ENCODE peak calls at places on chromosomes 12 and 14, in eight cellular contexts. One of them, this sample, is unnamed.

GRCh38 chr12:24109381-24110039 is 160.0 kb upstream of the SOX5 start:
- DNase-seq in spleen: no peak
- DNase-seq in GM12878: peak; percentile 37
- DNase-seq in HCT116: no peak
- DNase-seq in prostate gland: no peak
- DNase-seq in endothelial cell of umbilical vein: peak; percentile 32
- DNase-seq in upper lobe of left lung: no peak
- DNase-seq in HL-60: no peak
- DNase-seq in this sample: no peak

GRCh38 chr12:30095511-30095910 is 311.8 kb upstream of the TMTC1 start:
- DNase-seq in spleen: no peak
- DNase-seq in GM12878: no peak
- DNase-seq in HCT116: no peak
- DNase-seq in prostate gland: no peak
- DNase-seq in endothelial cell of umbilical vein: no peak
- DNase-seq in upper lobe of left lung: no peak
- DNase-seq in HL-60: no peak
- DNase-seq in this sample: no peak

GRCh38 chr14:91252901-91253794 is 8.6 kb upstream of the GPR68 start:
- DNase-seq in spleen: peak; percentile 91
- DNase-seq in GM12878: no peak
- DNase-seq in HCT116: no peak
- DNase-seq in prostate gland: peak; percentile 44
- DNase-seq in endothelial cell of umbilical vein: no peak
- DNase-seq in upper lobe of left lung: peak; percentile 58
- DNase-seq in HL-60: no peak
- DNase-seq in this sample: no peak

GRCh38 chr12:69136931-69137613 is 102.3 kb upstream of the CPSF6 start:
- DNase-seq in spleen: no peak
- DNase-seq in GM12878: no peak
- DNase-seq in HCT116: no peak
- DNase-seq in prostate gland: no peak
- DNase-seq in endothelial cell of umbilical vein: no peak
- DNase-seq in upper lobe of left lung: peak; percentile 57
- DNase-seq in HL-60: no peak
- DNase-seq in this sample: no peak

GRCh38 chr14:24312736-24313507 is 1.6 kb downstream of the LTB4R start:
- DNase-seq in spleen: peak; percentile 86
- DNase-seq in GM12878: no peak
- DNase-seq in HCT116: no peak
- DNase-seq in prostate gland: no peak
- DNase-seq in endothelial cell of umbilical vein: peak; percentile 78
- DNase-seq in upper lobe of left lung: peak; percentile 81
- DNase-seq in HL-60: peak; percentile 90
- DNase-seq in this sample: no peak

GRCh38 chr14:24710403-24711063 is 76.5 kb upstream of the GZMB start:
- DNase-seq in spleen: no peak
- DNase-seq in GM12878: no peak
- DNase-seq in HCT116: peak; percentile 27
- DNase-seq in prostate gland: peak; percentile 40
- DNase-seq in endothelial cell of umbilical vein: peak; percentile 48
- DNase-seq in upper lobe of left lung: peak; percentile 36
- DNase-seq in HL-60: no peak
- DNase-seq in this sample: peak; percentile 16

GRCh38 chr12:66036317-66036716 is 94.2 kb downstream of the LLPH start:
- DNase-seq in spleen: no peak
- DNase-seq in GM12878: no peak
- DNase-seq in HCT116: peak; percentile 82
- DNase-seq in prostate gland: no peak
- DNase-seq in endothelial cell of umbilical vein: peak; percentile 74
- DNase-seq in upper lobe of left lung: no peak
- DNase-seq in HL-60: no peak
- DNase-seq in this sample: no peak

GRCh38 chr12:53536962-53537361 is 29.7 kb upstream of the NPFF start:
- DNase-seq in spleen: no peak
- DNase-seq in GM12878: no peak
- DNase-seq in HCT116: no peak
- DNase-seq in prostate gland: no peak
- DNase-seq in endothelial cell of umbilical vein: no peak
- DNase-seq in upper lobe of left lung: peak; percentile 69
- DNase-seq in HL-60: no peak
- DNase-seq in this sample: no peak

GRCh38 chr12:100706029-100706428 is 88.5 kb upstream of the ANO4 start:
- DNase-seq in spleen: no peak
- DNase-seq in GM12878: no peak
- DNase-seq in HCT116: peak; percentile 21
- DNase-seq in prostate gland: no peak
- DNase-seq in endothelial cell of umbilical vein: no peak
- DNase-seq in upper lobe of left lung: no peak
- DNase-seq in HL-60: no peak
- DNase-seq in this sample: no peak

GRCh38 chr14:63603749-63604277 is 37.9 kb downstream of the WDR89 start:
- DNase-seq in spleen: no peak
- DNase-seq in GM12878: no peak
- DNase-seq in HCT116: no peak
- DNase-seq in prostate gland: no peak
- DNase-seq in endothelial cell of umbilical vein: no peak
- DNase-seq in upper lobe of left lung: no peak
- DNase-seq in HL-60: no peak
- DNase-seq in this sample: no peak

GRCh38 chr12:12468575-12468974 is 94.1 kb downstream of the DUSP16 start:
- DNase-seq in spleen: no peak
- DNase-seq in GM12878: no peak
- DNase-seq in HCT116: no peak
- DNase-seq in prostate gland: no peak
- DNase-seq in endothelial cell of umbilical vein: no peak
- DNase-seq in upper lobe of left lung: no peak
- DNase-seq in HL-60: no peak
- DNase-seq in this sample: no peak

GRCh38 chr12:106774808-106775524 is 484 bp downstream of the RIC8B start:
- DNase-seq in spleen: no peak
- DNase-seq in GM12878: no peak
- DNase-seq in HCT116: no peak
- DNase-seq in prostate gland: no peak
- DNase-seq in endothelial cell of umbilical vein: peak; percentile 16
- DNase-seq in upper lobe of left lung: no peak
- DNase-seq in HL-60: no peak
- DNase-seq in this sample: no peak

GRCh38 chr14:90281766-90282165 is 25.4 kb downstream of the PSMC1 start:
- DNase-seq in spleen: no peak
- DNase-seq in GM12878: no peak
- DNase-seq in HCT116: no peak
- DNase-seq in prostate gland: no peak
- DNase-seq in endothelial cell of umbilical vein: no peak
- DNase-seq in upper lobe of left lung: no peak
- DNase-seq in HL-60: no peak
- DNase-seq in this sample: no peak

GRCh38 chr12:18898469-18898868 is 160.6 kb downstream of the CAPZA3 start:
- DNase-seq in spleen: no peak
- DNase-seq in GM12878: no peak
- DNase-seq in HCT116: no peak
- DNase-seq in prostate gland: no peak
- DNase-seq in endothelial cell of umbilical vein: no peak
- DNase-seq in upper lobe of left lung: no peak
- DNase-seq in HL-60: no peak
- DNase-seq in this sample: no peak

GRCh38 chr12:22414742-22415141 is 80.2 kb upstream of the ST8SIA1 start:
- DNase-seq in spleen: no peak
- DNase-seq in GM12878: no peak
- DNase-seq in HCT116: no peak
- DNase-seq in prostate gland: no peak
- DNase-seq in endothelial cell of umbilical vein: no peak
- DNase-seq in upper lobe of left lung: no peak
- DNase-seq in HL-60: no peak
- DNase-seq in this sample: no peak

GRCh38 chr14:53861781-53862180 is 94.8 kb downstream of the BMP4 start:
- DNase-seq in spleen: no peak
- DNase-seq in GM12878: no peak
- DNase-seq in HCT116: no peak
- DNase-seq in prostate gland: no peak
- DNase-seq in endothelial cell of umbilical vein: no peak
- DNase-seq in upper lobe of left lung: no peak
- DNase-seq in HL-60: no peak
- DNase-seq in this sample: no peak

GRCh38 chr14:31977001-31977556 is 100.0 kb upstream of the ARHGAP5 start:
- DNase-seq in spleen: no peak
- DNase-seq in GM12878: no peak
- DNase-seq in HCT116: no peak
- DNase-seq in prostate gland: no peak
- DNase-seq in endothelial cell of umbilical vein: no peak
- DNase-seq in upper lobe of left lung: no peak
- DNase-seq in HL-60: no peak
- DNase-seq in this sample: no peak

GRCh38 chr12:95515197-95515596 is 36.1 kb downstream of the USP44 start:
- DNase-seq in spleen: no peak
- DNase-seq in GM12878: no peak
- DNase-seq in HCT116: no peak
- DNase-seq in prostate gland: no peak
- DNase-seq in endothelial cell of umbilical vein: no peak
- DNase-seq in upper lobe of left lung: no peak
- DNase-seq in HL-60: no peak
- DNase-seq in this sample: no peak

GRCh38 chr12:25388216-25388615 is 137.5 kb upstream of the KRAS start:
- DNase-seq in spleen: no peak
- DNase-seq in GM12878: no peak
- DNase-seq in HCT116: no peak
- DNase-seq in prostate gland: no peak
- DNase-seq in endothelial cell of umbilical vein: no peak
- DNase-seq in upper lobe of left lung: no peak
- DNase-seq in HL-60: no peak
- DNase-seq in this sample: no peak

GRCh38 chr12:85559534-85559933 is 276.7 kb downstream of the RASSF9 start:
- DNase-seq in spleen: no peak
- DNase-seq in GM12878: no peak
- DNase-seq in HCT116: no peak
- DNase-seq in prostate gland: no peak
- DNase-seq in endothelial cell of umbilical vein: no peak
- DNase-seq in upper lobe of left lung: no peak
- DNase-seq in HL-60: no peak
- DNase-seq in this sample: no peak

GRCh38 chr14:101248056-101248725 is 313.1 kb upstream of the DIO3 start:
- DNase-seq in spleen: peak; percentile 36
- DNase-seq in GM12878: no peak
- DNase-seq in HCT116: no peak
- DNase-seq in prostate gland: no peak
- DNase-seq in endothelial cell of umbilical vein: no peak
- DNase-seq in upper lobe of left lung: no peak
- DNase-seq in HL-60: no peak
- DNase-seq in this sample: no peak

GRCh38 chr14:44529026-44529425 is 21.9 kb upstream of the FSCB start:
- DNase-seq in spleen: no peak
- DNase-seq in GM12878: no peak
- DNase-seq in HCT116: no peak
- DNase-seq in prostate gland: no peak
- DNase-seq in endothelial cell of umbilical vein: no peak
- DNase-seq in upper lobe of left lung: no peak
- DNase-seq in HL-60: no peak
- DNase-seq in this sample: peak; percentile 58

GRCh38 chr12:50725011-50725899 is 38.6 kb upstream of the ATF1 start:
- DNase-seq in spleen: no peak
- DNase-seq in GM12878: no peak
- DNase-seq in HCT116: no peak
- DNase-seq in prostate gland: peak; percentile 71
- DNase-seq in endothelial cell of umbilical vein: no peak
- DNase-seq in upper lobe of left lung: no peak
- DNase-seq in HL-60: no peak
- DNase-seq in this sample: no peak

GRCh38 chr12:66241061-66242043 is 52.3 kb downstream of the IRAK3 start:
- DNase-seq in spleen: no peak
- DNase-seq in GM12878: no peak
- DNase-seq in HCT116: no peak
- DNase-seq in prostate gland: no peak
- DNase-seq in endothelial cell of umbilical vein: no peak
- DNase-seq in upper lobe of left lung: no peak
- DNase-seq in HL-60: peak; percentile 82
- DNase-seq in this sample: no peak

GRCh38 chr14:99517046-99517642 is 35.9 kb downstream of the CCNK start:
- DNase-seq in spleen: peak; percentile 69
- DNase-seq in GM12878: no peak
- DNase-seq in HCT116: no peak
- DNase-seq in prostate gland: no peak
- DNase-seq in endothelial cell of umbilical vein: no peak
- DNase-seq in upper lobe of left lung: peak; percentile 19
- DNase-seq in HL-60: no peak
- DNase-seq in this sample: no peak

GRCh38 chr12:12469386-12469785 is 93.3 kb downstream of the DUSP16 start:
- DNase-seq in spleen: no peak
- DNase-seq in GM12878: no peak
- DNase-seq in HCT116: no peak
- DNase-seq in prostate gland: peak; percentile 87
- DNase-seq in endothelial cell of umbilical vein: no peak
- DNase-seq in upper lobe of left lung: no peak
- DNase-seq in HL-60: no peak
- DNase-seq in this sample: no peak

GRCh38 chr14:91509878-91510170 is 286 bp downstream of the PPP4R3A start:
- DNase-seq in spleen: no peak
- DNase-seq in GM12878: no peak
- DNase-seq in HCT116: no peak
- DNase-seq in prostate gland: no peak
- DNase-seq in endothelial cell of umbilical vein: no peak
- DNase-seq in upper lobe of left lung: no peak
- DNase-seq in HL-60: no peak
- DNase-seq in this sample: no peak

GRCh38 chr14:104752735-104753527 is at the start of gene SIVA1:
- DNase-seq in spleen: peak; percentile 100
- DNase-seq in GM12878: peak; percentile 98
- DNase-seq in HCT116: peak; percentile 98
- DNase-seq in prostate gland: peak; percentile 99
- DNase-seq in endothelial cell of umbilical vein: peak; percentile 100
- DNase-seq in upper lobe of left lung: peak; percentile 99
- DNase-seq in HL-60: peak; percentile 100
- DNase-seq in this sample: peak; percentile 86
- TF ChIP-seq POLR2AphosphoS5 in spleen: peak; percentile 97
- TF ChIP-seq POLR2AphosphoS5 in GM12878: peak; percentile 90
- TF ChIP-seq POLR2AphosphoS5 in HCT116: peak; percentile 74
- TF ChIP-seq POLR2AphosphoS5 in prostate gland: peak; percentile 90
- TF ChIP-seq POLR2AphosphoS5 in endothelial cell of umbilical vein: peak; percentile 22
- TF ChIP-seq POLR2AphosphoS5 in upper lobe of left lung: peak; percentile 96
- TF ChIP-seq POLR2AphosphoS5 in HL-60: peak; percentile 79
- TF ChIP-seq POLR2AphosphoS5 in this sample: peak; percentile 91

GRCh38 chr12:124713041-124713435 is 145.6 kb upstream of the NCOR2 start:
- DNase-seq in spleen: peak; percentile 82
- DNase-seq in GM12878: peak; percentile 4
- DNase-seq in HCT116: no peak
- DNase-seq in prostate gland: no peak
- DNase-seq in endothelial cell of umbilical vein: peak; percentile 56
- DNase-seq in upper lobe of left lung: peak; percentile 79
- DNase-seq in HL-60: no peak
- DNase-seq in this sample: no peak
- H3K4me3 ChIP-seq in spleen: peak overlapping the region; percentile 58
- H3K4me3 ChIP-seq in GM12878: peak overlapping the region; percentile 32
- H3K4me3 ChIP-seq in HCT116: no peak overlapping the region
- H3K4me3 ChIP-seq in prostate gland: no peak overlapping the region
- H3K4me3 ChIP-seq in endothelial cell of umbilical vein: no peak overlapping the region
- H3K4me3 ChIP-seq in upper lobe of left lung: peak overlapping the region; percentile 6
- H3K4me3 ChIP-seq in HL-60: no peak overlapping the region
- H3K4me3 ChIP-seq in this sample: no peak overlapping the region

GRCh38 chr14:30296956-30297405 is 262.0 kb upstream of the G2E3 start:
- DNase-seq in spleen: no peak
- DNase-seq in GM12878: no peak
- DNase-seq in HCT116: no peak
- DNase-seq in prostate gland: no peak
- DNase-seq in endothelial cell of umbilical vein: no peak
- DNase-seq in upper lobe of left lung: no peak
- DNase-seq in HL-60: no peak
- DNase-seq in this sample: no peak
- TF ChIP-seq POLR2AphosphoS5 in spleen: no peak
- TF ChIP-seq POLR2AphosphoS5 in GM12878: no peak
- TF ChIP-seq POLR2AphosphoS5 in HCT116: no peak
- TF ChIP-seq POLR2AphosphoS5 in prostate gland: no peak
- TF ChIP-seq POLR2AphosphoS5 in endothelial cell of umbilical vein: no peak
- TF ChIP-seq POLR2AphosphoS5 in upper lobe of left lung: no peak
- TF ChIP-seq POLR2AphosphoS5 in HL-60: no peak
- TF ChIP-seq POLR2AphosphoS5 in this sample: no peak

GRCh38 chr14:34711808-34712712 is 2.3 kb downstream of the CFL2 start:
- DNase-seq in spleen: no peak
- DNase-seq in GM12878: no peak
- DNase-seq in HCT116: no peak
- DNase-seq in prostate gland: no peak
- DNase-seq in endothelial cell of umbilical vein: no peak
- DNase-seq in upper lobe of left lung: no peak
- DNase-seq in HL-60: no peak
- DNase-seq in this sample: no peak
- H3K4me3 ChIP-seq in spleen: no peak overlapping the region
- H3K4me3 ChIP-seq in GM12878: peak overlapping the region; percentile 57
- H3K4me3 ChIP-seq in HCT116: no peak overlapping the region
- H3K4me3 ChIP-seq in prostate gland: no peak overlapping the region
- H3K4me3 ChIP-seq in endothelial cell of umbilical vein: no peak overlapping the region
- H3K4me3 ChIP-seq in upper lobe of left lung: no peak overlapping the region
- H3K4me3 ChIP-seq in HL-60: no peak overlapping the region
- H3K4me3 ChIP-seq in this sample: peak overlapping the region; percentile 64

This sample was measured in SK-N-MC.